ENCODE peak calls at places on chromosome 12, in nine cellular contexts. One of them, this sample, is unnamed.
A peak's percentile ranks its signal among the peaks of the same experiment; 100 is the strongest.

GRCh38 chr12:9792961-9793617 is 32.4 kb upstream of the CD69 start:
- DNase-seq in mesothelial cell of epicardium: no peak
- DNase-seq in LHCN-M2: peak; percentile 63
- DNase-seq in adrenal gland: no peak
- DNase-seq in HuH-7: no peak
- DNase-seq in naive thymus-derived CD4-positive, alpha-beta T cell: no peak
- DNase-seq in Kasumi-1: no peak
- DNase-seq in neural progenitor cell: no peak
- DNase-seq in CD8-positive, alpha-beta T cell: no peak
- DNase-seq in this sample: no peak

GRCh38 chr12:132715874-132716273 is 5.2 kb downstream of the PGAM5 start:
- DNase-seq in mesothelial cell of epicardium: no peak
- DNase-seq in LHCN-M2: no peak
- DNase-seq in adrenal gland: no peak
- DNase-seq in HuH-7: no peak
- DNase-seq in naive thymus-derived CD4-positive, alpha-beta T cell: no peak
- DNase-seq in Kasumi-1: no peak
- DNase-seq in neural progenitor cell: no peak
- DNase-seq in CD8-positive, alpha-beta T cell: no peak
- DNase-seq in this sample: no peak

GRCh38 chr12:132563911-132564310 is 46.5 kb downstream of the LRCOL1 start:
- DNase-seq in mesothelial cell of epicardium: no peak
- DNase-seq in LHCN-M2: no peak
- DNase-seq in adrenal gland: no peak
- DNase-seq in HuH-7: no peak
- DNase-seq in naive thymus-derived CD4-positive, alpha-beta T cell: no peak
- DNase-seq in Kasumi-1: no peak
- DNase-seq in neural progenitor cell: no peak
- DNase-seq in CD8-positive, alpha-beta T cell: no peak
- DNase-seq in this sample: no peak

GRCh38 chr12:16564675-16565074 is 41.3 kb downstream of the LMO3 start:
- DNase-seq in mesothelial cell of epicardium: no peak
- DNase-seq in LHCN-M2: peak; percentile 61
- DNase-seq in adrenal gland: no peak
- DNase-seq in HuH-7: no peak
- DNase-seq in naive thymus-derived CD4-positive, alpha-beta T cell: no peak
- DNase-seq in Kasumi-1: no peak
- DNase-seq in neural progenitor cell: no peak
- DNase-seq in CD8-positive, alpha-beta T cell: no peak
- DNase-seq in this sample: no peak

GRCh38 chr12:93624595-93625294 is 52.3 kb downstream of the SOCS2 start:
- DNase-seq in mesothelial cell of epicardium: no peak
- DNase-seq in LHCN-M2: peak; percentile 98
- DNase-seq in adrenal gland: no peak
- DNase-seq in HuH-7: no peak
- DNase-seq in naive thymus-derived CD4-positive, alpha-beta T cell: no peak
- DNase-seq in Kasumi-1: no peak
- DNase-seq in neural progenitor cell: no peak
- DNase-seq in CD8-positive, alpha-beta T cell: no peak
- DNase-seq in this sample: no peak

GRCh38 chr12:50579757-50580267 is 75.0 kb downstream of the DIP2B start:
- DNase-seq in mesothelial cell of epicardium: no peak
- DNase-seq in LHCN-M2: peak; percentile 36
- DNase-seq in adrenal gland: no peak
- DNase-seq in HuH-7: no peak
- DNase-seq in naive thymus-derived CD4-positive, alpha-beta T cell: no peak
- DNase-seq in Kasumi-1: no peak
- DNase-seq in neural progenitor cell: no peak
- DNase-seq in CD8-positive, alpha-beta T cell: no peak
- DNase-seq in this sample: no peak

GRCh38 chr12:3602488-3602887 is 111.5 kb downstream of the PRMT8 start:
- DNase-seq in mesothelial cell of epicardium: no peak
- DNase-seq in LHCN-M2: no peak
- DNase-seq in adrenal gland: no peak
- DNase-seq in HuH-7: no peak
- DNase-seq in naive thymus-derived CD4-positive, alpha-beta T cell: no peak
- DNase-seq in Kasumi-1: no peak
- DNase-seq in neural progenitor cell: no peak
- DNase-seq in CD8-positive, alpha-beta T cell: no peak
- DNase-seq in this sample: no peak

GRCh38 chr12:132367401-132367851 is 38.0 kb upstream of the GALNT9 start:
- DNase-seq in mesothelial cell of epicardium: no peak
- DNase-seq in LHCN-M2: no peak
- DNase-seq in adrenal gland: no peak
- DNase-seq in HuH-7: no peak
- DNase-seq in naive thymus-derived CD4-positive, alpha-beta T cell: no peak
- DNase-seq in Kasumi-1: no peak
- DNase-seq in neural progenitor cell: no peak
- DNase-seq in CD8-positive, alpha-beta T cell: no peak
- DNase-seq in this sample: no peak

GRCh38 chr12:73892181-73892580 is 645.5 kb upstream of the ATXN7L3B start:
- DNase-seq in mesothelial cell of epicardium: no peak
- DNase-seq in LHCN-M2: no peak
- DNase-seq in adrenal gland: no peak
- DNase-seq in HuH-7: no peak
- DNase-seq in naive thymus-derived CD4-positive, alpha-beta T cell: no peak
- DNase-seq in Kasumi-1: no peak
- DNase-seq in neural progenitor cell: no peak
- DNase-seq in CD8-positive, alpha-beta T cell: no peak
- DNase-seq in this sample: no peak

GRCh38 chr12:16807731-16808130 is 201.8 kb upstream of the LMO3 start:
- DNase-seq in mesothelial cell of epicardium: no peak
- DNase-seq in LHCN-M2: no peak
- DNase-seq in adrenal gland: no peak
- DNase-seq in HuH-7: no peak
- DNase-seq in naive thymus-derived CD4-positive, alpha-beta T cell: no peak
- DNase-seq in Kasumi-1: no peak
- DNase-seq in neural progenitor cell: no peak
- DNase-seq in CD8-positive, alpha-beta T cell: no peak
- DNase-seq in this sample: no peak

GRCh38 chr12:114013601-114014345 is 47.6 kb upstream of the RBM19 start:
- DNase-seq in mesothelial cell of epicardium: no peak
- DNase-seq in LHCN-M2: no peak
- DNase-seq in adrenal gland: no peak
- DNase-seq in HuH-7: peak; percentile 9
- DNase-seq in naive thymus-derived CD4-positive, alpha-beta T cell: no peak
- DNase-seq in Kasumi-1: no peak
- DNase-seq in neural progenitor cell: peak; percentile 77
- DNase-seq in CD8-positive, alpha-beta T cell: no peak
- DNase-seq in this sample: peak; percentile 91